ENCODE peak calls at places on chromosomes 7 and 10, in five cellular contexts. O is aorta; J is CD4-positive, alpha-beta T cell; K is left ventricle myocardium inferior; P is cardiac muscle cell. I is an unnamed sample.

GRCh38 chr7:50657341-50657873 is 92.2 kb upstream of the DDC start:
- DNase-seq in J (no peak), K (peak; percentile 68), P (no peak), O (peak; percentile 88), I (no peak)

GRCh38 chr7:17937506-17938115 is 2.7 kb downstream of the SNX13 start:
- DNase-seq in K (no peak), O (no peak), P (no peak), J (no peak), I (no peak)

GRCh38 chr10:108582387-108582786 is 1340.9 kb downstream of the XPNPEP1 start:
- DNase-seq in O (no peak), P (no peak), K (no peak), J (no peak), I (peak; percentile 66)

GRCh38 chr10:118210276-118210675 is 131.8 kb downstream of the FAM204A start:
- DNase-seq in K (no peak), O (no peak), J (no peak), P (no peak), I (no peak)

GRCh38 chr10:7563770-7564169 is 103.0 kb downstream of the ITIH5 start:
- DNase-seq in K (no peak), P (no peak), O (no peak), J (no peak), I (no peak)

GRCh38 chr10:68261132-68261856 is 29.4 kb upstream of the ATOH7 start:
- DNase-seq in P (peak; percentile 63), O (no peak), J (no peak), K (peak; percentile 76), I (peak; percentile 24)

GRCh38 chr10:77333610-77334340 is 303.8 kb downstream of the KCNMA1 start:
- DNase-seq in P (no peak), J (no peak), O (no peak), K (no peak), I (peak; percentile 22)

GRCh38 chr7:113464096-113464855 is 345.9 kb upstream of the SMIM30 start:
- DNase-seq in O (no peak), J (no peak), K (no peak), P (no peak), I (peak; percentile 78)

GRCh38 chr10:102704915-102705314 is 9.3 kb downstream of the ARL3 start:
- DNase-seq in K (no peak), O (no peak), P (no peak), J (no peak), I (no peak)

GRCh38 chr10:69648461-69648860 is 18.4 kb downstream of the FAM241B start:
- DNase-seq in P (no peak), K (no peak), O (peak; percentile 47), J (no peak), I (no peak)

GRCh38 chr7:75639071-75639892 is 99.5 kb downstream of the HIP1 start:
- DNase-seq in K (peak; percentile 53), J (peak; percentile 18), P (peak; percentile 68), O (peak; percentile 86), I (peak; percentile 68)

GRCh38 chr10:90179696-90180407 is 478.5 kb downstream of the KIF20B start:
- DNase-seq in K (no peak), J (no peak), P (no peak), O (no peak), I (no peak)

GRCh38 chr10:30671011-30671616 is 41.6 kb upstream of the LYZL2 start:
- DNase-seq in P (peak; percentile 72), O (no peak), J (no peak), K (no peak), I (no peak)

GRCh38 chr10:119489572-119490326 is 52.8 kb downstream of the RGS10 start:
- DNase-seq in P (peak; percentile 53), J (peak; percentile 55), K (peak; percentile 36), O (peak; percentile 84), I (no peak)

GRCh38 chr7:18541189-18541870 is 45.8 kb downstream of the HDAC9 start:
- DNase-seq in J (no peak), O (peak; percentile 84), P (no peak), K (peak; percentile 47), I (no peak)

GRCh38 chr10:49747303-49747646 is 14.8 kb downstream of the OGDHL start:
- DNase-seq in P (no peak), J (no peak), K (no peak), O (peak; percentile 36), I (no peak)

GRCh38 chr7:56091591-56091990 is 1.2 kb downstream of the PHKG1 start:
- DNase-seq in J (no peak), P (no peak), K (peak; percentile 75), O (peak; percentile 87), I (no peak)

GRCh38 chr7:150631084-150631824 is 931 bp downstream of the GIMAP6 start:
- DNase-seq in O (no peak), K (peak; percentile 48), P (no peak), J (peak; percentile 58), I (no peak)

GRCh38 chr7:2445898-2446555 is 30.2 kb downstream of the GRIFIN start:
- DNase-seq in O (no peak), P (no peak), K (no peak), J (no peak), I (no peak)

GRCh38 chr7:126690104-126690503 is 562.6 kb downstream of the GRM8 start:
- DNase-seq in P (no peak), O (peak; percentile 62), J (no peak), K (no peak), I (no peak)

GRCh38 chr10:4688620-4689019 is 137.4 kb upstream of the AKR1E2 start:
- DNase-seq in P (no peak), J (no peak), K (no peak), O (no peak), I (no peak)

GRCh38 chr10:82874671-82875070 is 999.7 kb downstream of the NRG3 start:
- DNase-seq in O (no peak), J (no peak), K (no peak), P (peak; percentile 11), I (no peak)

GRCh38 chr10:80544316-80544953 is 6.7 kb downstream of the SH2D4B start:
- DNase-seq in P (no peak), K (no peak), J (no peak), O (no peak), I (no peak)

GRCh38 chr7:32062150-32062549 is 8.1 kb downstream of the PDE1C start:
- DNase-seq in O (peak; percentile 79), P (peak; percentile 51), K (no peak), J (no peak), I (no peak)

GRCh38 chr7:128910569-128910945 is at the start of gene KCP:
- DNase-seq in J (no peak), K (no peak), P (no peak), O (peak; percentile 74), I (peak; percentile 16)
- H3K27me3 ChIP-seq in J (peaks cover 37% of the 10 kb centered on the region), K (peaks cover 88% of the 10 kb centered on the region), P (peaks cover 33% of the 10 kb centered on the region), O (no peaks in the 10 kb centered on the region), I (no peaks in the 10 kb centered on the region)

GRCh38 chr7:122298131-122298530 is 6.4 kb downstream of the FEZF1 start:
- DNase-seq in J (no peak), O (no peak), K (no peak), P (no peak), I (no peak)

GRCh38 chr7:122299624-122299934 is 5.0 kb downstream of the FEZF1 start:
- DNase-seq in K (no peak), J (no peak), P (no peak), O (no peak), I (no peak)

GRCh38 chr7:122300607-122301079 is 3.9 kb downstream of the FEZF1 start:
- DNase-seq in K (no peak), J (no peak), P (no peak), O (no peak), I (no peak)

GRCh38 chr7:122299935-122300606 is 4.5 kb downstream of the FEZF1 start:
- DNase-seq in K (no peak), O (peak; percentile 58), P (no peak), J (no peak), I (no peak)

GRCh38 chr7:122298618-122299017 is 5.9 kb downstream of the FEZF1 start:
- DNase-seq in J (no peak), O (no peak), P (no peak), K (no peak), I (no peak)
- H3K27me3 ChIP-seq in J (peaks cover 44% of the 10 kb centered on the region), O (no peaks in the 10 kb centered on the region), P (peaks cover 100% of the 10 kb centered on the region), K (peaks cover 94% of the 10 kb centered on the region), I (peaks cover 23% of the 10 kb centered on the region)

GRCh38 chr10:23172429-23172828 is 19.7 kb upstream of the PTF1A start:
- DNase-seq in O (no peak), K (no peak), J (no peak), P (no peak), I (no peak)

GRCh38 chr10:23172846-23173548 is 19.1 kb upstream of the PTF1A start:
- DNase-seq in J (no peak), P (peak; percentile 56), K (no peak), O (no peak), I (no peak)

GRCh38 chr10:23174974-23175512 is 17.1 kb upstream of the PTF1A start:
- DNase-seq in P (no peak), O (no peak), J (no peak), K (no peak), I (no peak)

GRCh38 chr10:23174075-23174973 is 17.8 kb upstream of the PTF1A start:
- DNase-seq in O (no peak), K (no peak), J (no peak), P (no peak), I (no peak)

DNA sequence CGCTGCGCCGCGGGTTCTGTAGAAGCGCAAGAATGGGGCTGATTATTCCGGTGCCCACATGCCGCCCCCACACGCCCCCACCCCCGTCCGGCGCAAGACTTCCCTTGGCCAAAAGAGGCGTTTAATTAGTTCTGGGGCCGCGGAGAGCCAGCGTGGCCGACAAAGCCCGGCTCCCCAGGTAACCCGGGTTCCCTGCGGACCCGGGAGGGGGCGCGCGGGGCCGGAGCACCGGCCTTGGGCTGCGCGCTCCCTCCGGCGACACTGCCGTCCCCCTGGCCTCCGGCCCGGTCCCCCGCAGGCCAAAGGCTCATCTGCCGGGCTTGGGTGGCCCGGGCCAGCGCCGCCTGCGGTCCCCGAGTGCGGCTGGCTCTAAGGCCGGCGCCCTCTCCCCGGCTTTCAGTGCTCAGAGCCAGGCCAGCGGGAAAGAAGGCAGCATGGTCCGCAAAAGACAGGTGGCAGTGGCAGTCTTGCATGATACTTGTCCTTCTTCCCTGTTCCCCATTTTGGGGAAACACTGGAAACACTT is 18.5 kb upstream of the PTF1A start:
- DNase-seq in O (no peak), J (no peak), P (no peak), K (no peak), I (no peak)
- H3K27me3 ChIP-seq in O (no peaks in the 10 kb centered on the region), J (peaks cover 88% of the 10 kb centered on the region), P (peaks cover 100% of the 10 kb centered on the region), K (peaks cover 100% of the 10 kb centered on the region), I (peaks cover 16% of the 10 kb centered on the region)

DNA sequence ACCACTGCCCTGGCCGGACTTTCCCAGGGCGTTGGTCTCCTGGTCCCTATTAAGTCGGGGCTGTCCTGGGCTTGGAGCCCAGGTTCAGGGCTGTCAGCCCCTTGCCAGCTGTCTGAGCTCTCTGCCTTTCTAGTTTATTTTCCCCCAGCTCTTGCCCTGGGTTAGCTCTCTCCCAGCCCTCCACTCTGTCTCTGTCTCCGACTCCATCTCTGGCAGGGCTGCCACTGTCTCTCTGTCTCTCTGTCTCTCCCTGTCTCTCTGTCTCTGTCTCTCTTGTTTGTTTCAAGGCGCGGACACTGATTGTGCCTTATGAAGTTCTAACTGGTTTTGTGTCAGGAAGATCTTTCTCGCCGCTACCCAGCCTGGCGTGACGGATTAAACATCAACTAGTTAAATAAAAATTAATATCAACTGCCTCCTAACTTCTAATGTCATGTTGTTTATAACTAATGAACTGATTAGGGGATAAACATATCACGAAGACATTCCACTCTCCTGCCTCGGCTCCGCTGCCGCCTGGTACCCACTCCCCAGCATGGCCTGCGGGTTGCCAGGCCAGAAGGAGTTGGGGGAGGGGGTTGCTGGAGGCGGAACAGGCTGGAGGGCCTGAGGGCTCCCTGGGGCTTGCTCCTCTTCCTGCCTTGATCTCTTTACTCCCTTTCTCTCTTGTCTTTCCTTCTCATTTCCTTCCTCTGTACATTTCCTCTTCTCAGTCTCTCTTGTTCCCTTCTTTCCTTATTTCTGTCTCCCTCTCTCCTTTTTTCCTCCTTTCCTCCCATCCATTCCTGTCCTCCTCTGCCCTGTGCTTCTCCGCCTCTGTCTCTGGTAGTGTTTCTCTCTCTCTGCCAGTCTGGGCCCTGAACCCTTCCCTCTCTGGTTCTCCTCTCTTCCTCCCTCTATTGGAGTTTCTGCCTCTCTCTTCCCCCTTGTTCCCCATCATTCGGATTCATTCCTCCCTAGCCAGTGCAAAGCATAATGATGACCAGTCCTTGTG is 13.5 kb upstream of the PAX2 start:
- DNase-seq in J (no peak), K (no peak), P (no peak), O (no peak), I (no peak)
- H3K27me3 ChIP-seq in J (peaks cover 94% of the 10 kb centered on the region), K (peaks cover 100% of the 10 kb centered on the region), P (peaks cover 98% of the 10 kb centered on the region), O (no peaks in the 10 kb centered on the region), I (no peaks in the 10 kb centered on the region)

I was measured in right lobe of liver.